ENCODE peak calls at places on chromosomes 16 and 17, in four cellular contexts. L, C, R and Y are unnamed samples.

GRCh38 chr16:19524866-19525723 is 1.4 kb downstream of the CCP110 start:
- DNase-seq in L (no peak), C (peak), R (no peak), Y (peak)

GRCh38 chr16:22141746-22142145 is 20.6 kb upstream of the SDR42E2 start:
- DNase-seq in L (no peak), C (no peak), R (no peak), Y (no peak)

GRCh38 chr17:41678907-41679739 is 9.6 kb upstream of the EIF1 start:
- DNase-seq in L (no peak), C (peak), R (peak), Y (no peak)

GRCh38 chr16:5885521-5885920 is 787.9 kb upstream of the EEF2KMT start:
- DNase-seq in L (no peak), C (no peak), R (no peak), Y (no peak)

GRCh38 chr16:29824589-29825144 is 4.4 kb downstream of the MVP start:
- DNase-seq in L (no peak), C (no peak), R (no peak), Y (no peak)

GRCh38 chr16:31476305-31477219 is 4.6 kb downstream of the TGFB1I1 start:
- DNase-seq in L (peak), C (peak), R (peak), Y (peak)

GRCh38 chr16:64196444-64196843 is 925.4 kb downstream of the CDH11 start:
- DNase-seq in L (no peak), C (no peak), R (no peak), Y (no peak)

GRCh38 chr16:81570189-81570846 is 125.7 kb downstream of the CMIP start:
- DNase-seq in L (no peak), C (no peak), R (no peak), Y (no peak)

GRCh38 chr17:56939869-56940484 is 20.9 kb downstream of the COIL start:
- DNase-seq in L (no peak), C (peak), R (no peak), Y (peak)

GRCh38 chr17:41642252-41643156 is 18.1 kb upstream of the KRT17 start:
- DNase-seq in L (no peak), C (no peak), R (no peak), Y (no peak)

GRCh38 chr16:85019659-85020245 is 7.8 kb upstream of the KIAA0513 start:
- DNase-seq in L (no peak), C (peak), R (no peak), Y (no peak)

GRCh38 chr16:5560084-5560483 is 462.5 kb upstream of the EEF2KMT start:
- DNase-seq in L (no peak), C (peak), R (no peak), Y (no peak)

GRCh38 chr17:4735825-4736651 is 3.6 kb upstream of the ZMYND15 start:
- DNase-seq in L (no peak), C (no peak), R (no peak), Y (no peak)

GRCh38 chr17:63918305-63918704 is 334 bp downstream of the GH1 start:
- DNase-seq in L (no peak), C (no peak), R (no peak), Y (no peak)

GRCh38 chr16:79883494-79883893 is 283.0 kb upstream of the MAF start:
- DNase-seq in L (no peak), C (no peak), R (no peak), Y (no peak)

GRCh38 chr17:35390663-35391062 is 17.2 kb upstream of the SLFN11 start:
- DNase-seq in L (no peak), C (no peak), R (no peak), Y (no peak)

GRCh38 chr17:8311131-8311790 is 1.2 kb downstream of the ARHGEF15 start:
- DNase-seq in L (no peak), C (no peak), R (peak), Y (no peak)

GRCh38 chr17:28613916-28614315 is at the start of gene RSKR:
- DNase-seq in L (no peak), C (no peak), R (no peak), Y (no peak)

GRCh38 chr16:49956915-49957314 is 68.1 kb upstream of the CNEP1R1 start:
- DNase-seq in L (no peak), C (no peak), R (no peak), Y (no peak)

GRCh38 chr16:66441586-66442375 is 14.7 kb downstream of the BEAN1 start:
- DNase-seq in L (no peak), C (no peak), R (no peak), Y (no peak)

GRCh38 chr17:63514974-63515373 is 8.2 kb upstream of the KCNH6 start:
- DNase-seq in L (no peak), C (no peak), R (no peak), Y (no peak)

GRCh38 chr17:5919104-5919503 is 151.1 kb upstream of the WSCD1 start:
- DNase-seq in L (no peak), C (no peak), R (no peak), Y (no peak)

GRCh38 chr17:73498176-73498575 is 146.1 kb downstream of the SDK2 start:
- DNase-seq in L (no peak), C (no peak), R (no peak), Y (no peak)

GRCh38 chr17:48162946-48163506 is 55.5 kb downstream of the SNX11 start:
- DNase-seq in L (no peak), C (peak), R (no peak), Y (peak)

GRCh38 chr16:70434489-70435260 is 4.2 kb downstream of the ST3GAL2 start:
- DNase-seq in L (no peak), C (no peak), R (no peak), Y (peak)

GRCh38 chr16:15031179-15031578 is 24.7 kb downstream of the NTAN1 start:
- DNase-seq in L (no peak), C (no peak), R (no peak), Y (no peak)

GRCh38 chr16:9363520-9363919 is 272.1 kb downstream of the HAPSTR1 start:
- DNase-seq in L (no peak), C (no peak), R (no peak), Y (no peak)

GRCh38 chr16:75402821-75403475 is 30.4 kb downstream of the CFDP1 start:
- DNase-seq in L (no peak), C (no peak), R (no peak), Y (peak)

GRCh38 chr16:16095646-16096045 is 127.6 kb downstream of the ABCC6 start:
- DNase-seq in L (no peak), C (no peak), R (no peak), Y (no peak)

GRCh38 chr17:67528751-67529436 is 151.8 kb downstream of the PITPNC1 start:
- DNase-seq in L (peak), C (no peak), R (peak), Y (no peak)

GRCh38 chr17:77036841-77037381 is 103.9 kb upstream of the SEC14L1 start:
- DNase-seq in L (no peak), C (peak), R (no peak), Y (no peak)

GRCh38 chr16:6250516-6250915 is 1082.1 kb upstream of the RBFOX1 start:
- DNase-seq in L (no peak), C (no peak), R (no peak), Y (no peak)

GRCh38 chr17:1180958-1181768 is 1.4 kb upstream of the ABR start:
- DNase-seq in L (no peak), C (no peak), R (no peak), Y (peak)
- TF ChIP-seq CTCF in L (no peak), C (no peak), R (no peak), Y (no peak)

GRCh38 chr17:50603340-50603739 is 31.3 kb upstream of the ABCC3 start:
- DNase-seq in L (no peak), C (no peak), R (no peak), Y (no peak)
- TF ChIP-seq CTCF in L (no peak), C (peak), R (no peak), Y (no peak)

GRCh38 chr17:78986048-78986648 is 6.4 kb upstream of the LGALS3BP start:
- DNase-seq in L (no peak), C (peak), R (peak), Y (peak)
- TF ChIP-seq CTCF in L (no peak), C (peak), R (peak), Y (no peak)

DNA sequence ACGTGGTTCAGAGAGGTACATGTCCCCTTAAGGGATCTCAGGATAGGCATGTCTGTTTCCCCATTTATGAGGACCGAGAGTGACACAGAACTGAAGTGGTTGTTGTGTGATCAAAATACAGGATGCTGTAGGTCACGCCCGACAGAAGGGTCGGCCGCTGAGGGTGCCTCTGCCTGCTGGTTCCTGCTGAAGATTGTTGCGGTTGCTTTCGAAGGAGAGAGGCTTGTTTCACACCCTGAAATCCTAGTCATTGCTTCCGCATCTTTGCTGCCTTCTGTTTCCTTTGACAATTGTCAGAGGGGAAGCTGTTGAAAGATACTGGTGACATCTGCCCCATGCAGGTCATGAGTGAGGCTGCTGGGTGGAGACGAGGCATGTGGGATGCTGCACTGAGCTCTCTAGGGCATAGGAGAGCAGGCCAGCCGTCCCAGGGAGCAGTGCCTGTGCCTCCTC is 3.8 kb upstream of the NAT9 start:
- DNase-seq in L (no peak), C (no peak), R (peak), Y (peak)
- TF ChIP-seq CTCF in L (no peak), C (no peak), R (no peak), Y (no peak)

DNA sequence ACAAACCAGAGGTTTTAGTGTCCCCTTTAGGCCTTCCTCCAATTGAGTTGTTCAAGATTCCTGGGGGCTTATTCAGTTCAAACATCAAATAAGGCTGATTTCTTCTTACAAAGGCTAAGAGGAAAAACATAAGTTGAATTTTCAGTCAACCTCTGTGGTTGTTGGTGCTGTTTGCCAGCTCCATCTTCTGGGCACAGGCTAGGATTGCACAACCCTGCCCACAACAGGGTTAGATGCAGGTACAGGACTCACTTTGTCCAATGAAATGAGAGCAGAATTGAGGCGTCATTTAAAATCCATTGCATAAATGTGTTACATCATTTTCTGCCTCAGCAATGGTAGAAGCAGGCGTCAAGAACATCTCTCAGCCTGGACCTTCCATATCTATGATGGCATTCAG is 173.3 kb downstream of the PMP22 start:
- DNase-seq in L (no peak), C (no peak), R (no peak), Y (no peak)
- TF ChIP-seq CTCF in L (no peak), C (no peak), R (no peak), Y (no peak)

GRCh38 chr17:81523139-81524062 is 4.8 kb upstream of the FSCN2 start:
- DNase-seq in L (no peak), C (no peak), R (no peak), Y (no peak)
- TF ChIP-seq CTCF in L (no peak), C (no peak), R (peak), Y (no peak)

GRCh38 chr16:3492356-3492755 is 2.9 kb downstream of the C16orf90 start:
- DNase-seq in L (no peak), C (no peak), R (no peak), Y (no peak)

GRCh38 chr16:3488801-3489200 is 6.5 kb downstream of the C16orf90 start:
- DNase-seq in L (no peak), C (no peak), R (no peak), Y (no peak)

GRCh38 chr16:3494574-3494973 is 715 bp downstream of the C16orf90 start:
- DNase-seq in L (no peak), C (no peak), R (no peak), Y (no peak)

GRCh38 chr16:3487521-3488410 is 7.5 kb downstream of the C16orf90 start:
- DNase-seq in L (no peak), C (no peak), R (no peak), Y (no peak)

DNA sequence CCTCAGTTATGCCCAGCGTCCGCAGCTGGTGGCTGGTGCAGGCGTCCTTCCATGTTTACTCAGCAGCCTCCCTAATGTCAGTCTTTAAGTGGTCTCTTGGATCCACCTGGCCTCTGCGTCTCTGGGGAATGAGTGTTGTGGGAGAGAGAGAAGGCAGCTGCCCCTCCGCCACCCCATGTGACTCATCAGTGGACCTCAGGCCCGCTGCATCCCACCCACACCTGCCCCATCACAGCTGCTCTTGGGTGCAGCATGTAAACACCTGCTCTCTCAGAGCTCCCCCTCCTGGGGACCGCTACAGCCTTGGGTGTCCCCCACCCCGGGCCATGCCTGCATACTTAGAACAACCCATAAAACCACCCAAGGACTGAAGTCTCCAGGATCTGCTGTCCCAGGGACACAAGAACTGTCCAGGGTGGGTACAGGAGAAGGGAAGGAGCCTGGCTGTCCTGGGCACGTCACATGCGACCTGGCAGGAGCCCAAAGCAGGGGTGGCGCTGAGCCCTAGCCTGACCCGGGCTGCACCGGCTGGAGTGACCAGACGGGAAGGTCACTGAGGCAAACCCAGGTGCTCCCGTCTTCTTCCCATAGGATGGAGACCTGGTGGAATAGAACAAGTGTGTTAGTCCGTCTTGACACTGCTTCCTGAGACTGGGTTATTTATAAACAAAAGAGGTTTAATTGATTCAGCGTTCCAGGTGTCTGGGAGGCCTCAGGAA is 4.2 kb downstream of the C16orf90 start:
- DNase-seq in L (no peak), C (no peak), R (no peak), Y (peak)
- TF ChIP-seq CTCF in L (no peak), C (peak), R (no peak), Y (no peak)